ENCODE peak calls at places on chromosomes 5 and 9, in four cellular contexts. Z, K, Q and F are unnamed samples.

GRCh38 chr5:89595065-89595464 is 712.1 kb upstream of the MEF2C start:
- DNase-seq in Z (no peak), K (no peak), Q (no peak), F (peak; percentile 82)

GRCh38 chr5:124645396-124645795 is 101.0 kb downstream of the ZNF608 start:
- DNase-seq in Z (no peak), K (no peak), Q (no peak), F (peak; percentile 60)

GRCh38 chr5:56319281-56320242 is 86.4 kb upstream of the ANKRD55 start:
- DNase-seq in Z (no peak), K (no peak), Q (no peak), F (no peak)

GRCh38 chr5:132408965-132409364 is 39.5 kb downstream of the SLC22A5 start:
- DNase-seq in Z (no peak), K (no peak), Q (no peak), F (no peak)

GRCh38 chr5:36177715-36178556 is 26.0 kb downstream of the SKP2 start:
- DNase-seq in Z (peak; percentile 30), K (no peak), Q (peak; percentile 37), F (peak; percentile 64)

GRCh38 chr5:165497707-165498106 is 1992.3 kb downstream of the MAT2B start:
- DNase-seq in Z (peak; percentile 11), K (no peak), Q (no peak), F (peak; percentile 41)

GRCh38 chr5:126499278-126499677 is 76.1 kb downstream of the GRAMD2B start:
- DNase-seq in Z (no peak), K (no peak), Q (no peak), F (no peak)

GRCh38 chr5:67942451-67942830 is 273.1 kb upstream of the PIK3R1 start:
- DNase-seq in Z (no peak), K (no peak), Q (no peak), F (no peak)

GRCh38 chr5:144390133-144390532 is 219.5 kb downstream of the KCTD16 start:
- DNase-seq in Z (peak; percentile 44), K (no peak), Q (no peak), F (no peak)

GRCh38 chr9:127396808-127397721 is at the start of gene SLC2A8:
- DNase-seq in Z (peak; percentile 100), K (peak; percentile 99), Q (peak; percentile 99), F (peak; percentile 100)

GRCh38 chr5:149728303-149728702 is 1.8 kb upstream of the PPARGC1B start:
- DNase-seq in Z (no peak), K (no peak), Q (no peak), F (no peak)

GRCh38 chr9:98972641-98973545 is 29.2 kb downstream of the COL15A1 start:
- DNase-seq in Z (no peak), K (no peak), Q (no peak), F (peak; percentile 66)

GRCh38 chr5:58044166-58044565 is 415.7 kb downstream of the PLK2 start:
- DNase-seq in Z (no peak), K (no peak), Q (no peak), F (no peak)

GRCh38 chr9:98888794-98889495 is 54.8 kb upstream of the COL15A1 start:
- DNase-seq in Z (no peak), K (no peak), Q (no peak), F (no peak)

GRCh38 chr9:106752581-106752980 is 110.4 kb upstream of the ZNF462 start:
- DNase-seq in Z (no peak), K (no peak), Q (peak; percentile 19), F (peak; percentile 49)

GRCh38 chr9:133210609-133211008 is 1.6 kb upstream of the OBP2B start:
- DNase-seq in Z (no peak), K (no peak), Q (no peak), F (no peak)

GRCh38 chr5:65334077-65334476 is 147.6 kb downstream of the ADAMTS6 start:
- DNase-seq in Z (peak; percentile 66), K (no peak), Q (no peak), F (peak; percentile 36)

GRCh38 chr5:76866503-76866902 is 16.7 kb downstream of the S100Z start:
- DNase-seq in Z (no peak), K (no peak), Q (no peak), F (no peak)

GRCh38 chr9:131854334-131854733 is 114.5 kb upstream of the RAPGEF1 start:
- DNase-seq in Z (no peak), K (no peak), Q (no peak), F (no peak)

GRCh38 chr5:138752341-138752950 is 779 bp upstream of the CTNNA1 start:
- DNase-seq in Z (peak; percentile 53), K (peak; percentile 38), Q (peak; percentile 28), F (peak; percentile 35)

GRCh38 chr5:149719666-149720065 is 10.4 kb upstream of the PPARGC1B start:
- DNase-seq in Z (peak; percentile 64), K (no peak), Q (no peak), F (no peak)

GRCh38 chr5:167295686-167296015 is 995.8 kb upstream of the WWC1 start:
- DNase-seq in Z (no peak), K (no peak), Q (no peak), F (no peak)

DNA sequence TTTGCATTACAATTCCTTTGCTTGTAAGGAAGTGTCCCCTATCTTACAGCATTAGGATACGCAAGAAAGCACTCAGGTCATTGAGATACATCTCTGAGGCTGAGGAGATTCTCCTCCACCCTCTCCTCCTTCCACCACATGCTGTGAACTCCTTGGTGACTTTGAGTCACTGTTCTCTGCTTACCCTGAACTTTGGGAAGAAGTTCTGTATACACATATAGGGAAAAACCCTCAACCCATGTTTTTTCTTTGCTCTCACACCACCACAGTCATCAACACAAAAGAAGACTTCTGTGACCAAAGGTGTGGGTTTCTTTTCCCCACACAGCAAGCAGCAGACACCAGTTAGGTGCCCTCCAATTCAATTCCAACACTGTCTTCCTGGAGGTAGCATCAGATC is 38.1 kb downstream of the CNOT6 start:
- DNase-seq in Z (no peak), K (no peak), Q (no peak), F (no peak)
- H3K9me3 ChIP-seq in Z (no peaks in the 10 kb centered on the region), K (no peaks in the 10 kb centered on the region), Q (no peaks in the 10 kb centered on the region), F (no peaks in the 10 kb centered on the region)

DNA sequence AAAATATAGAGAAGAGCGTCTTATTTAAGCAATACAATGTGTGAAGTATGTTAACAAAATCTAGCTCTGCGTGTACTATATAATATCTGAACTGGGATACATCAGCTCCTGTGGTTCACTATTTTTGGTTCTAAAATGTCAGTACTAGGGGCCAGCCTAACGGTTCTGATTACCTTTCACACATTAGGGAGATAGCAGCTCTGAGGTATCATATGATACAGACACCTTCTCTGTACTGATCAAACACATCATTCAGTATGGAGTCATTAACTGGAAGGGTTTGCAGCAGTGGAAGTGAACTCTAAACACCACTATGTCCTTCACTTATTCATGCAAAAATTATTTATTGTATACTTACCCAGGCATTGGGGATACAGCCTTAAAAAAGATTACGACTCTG is 2.1 kb upstream of the LNPEP start:
- DNase-seq in Z (no peak), K (no peak), Q (no peak), F (no peak)
- H3K4me1 ChIP-seq in Z (peaks cover 37% of the 10 kb centered on the region), K (no peaks in the 10 kb centered on the region), Q (peaks cover 40% of the 10 kb centered on the region), F (peaks cover 8% of the 10 kb centered on the region)

GRCh38 chr5:180647465-180647864 is 1.9 kb downstream of the FLT4 start:
- DNase-seq in Z (no peak), K (no peak), Q (no peak), F (no peak)

GRCh38 chr5:180646963-180647305 is 2.5 kb downstream of the FLT4 start:
- DNase-seq in Z (no peak), K (no peak), Q (no peak), F (no peak)

GRCh38 chr5:180649297-180650039 is at the start of gene FLT4:
- DNase-seq in Z (no peak), K (no peak), Q (no peak), F (no peak)

GRCh38 chr5:180648658-180649296 is 623 bp downstream of the FLT4 start:
- DNase-seq in Z (no peak), K (no peak), Q (no peak), F (no peak)

GRCh38 chr5:180647941-180648500 is 1.4 kb downstream of the FLT4 start:
- DNase-seq in Z (no peak), K (no peak), Q (no peak), F (no peak)
- H3K27me3 ChIP-seq in Z (peaks cover 5% of the 10 kb centered on the region), K (no peaks in the 10 kb centered on the region), Q (peaks cover 16% of the 10 kb centered on the region), F (no peaks in the 10 kb centered on the region)

GRCh38 chr5:180021900-180022299 is 49.7 kb downstream of the RNF130 start:
- DNase-seq in Z (no peak), K (no peak), Q (no peak), F (no peak)
- H3K9me3 ChIP-seq in Z (no peaks in the 10 kb centered on the region), K (no peaks in the 10 kb centered on the region), Q (no peaks in the 10 kb centered on the region), F (no peaks in the 10 kb centered on the region)